ENCODE peak calls at places on chromosomes 2 and 18, in six cellular contexts. One of them, this sample, is unnamed.

GRCh38 chr2:15159751-15160177 is 401.4 kb downstream of the NBAS start:
- DNase-seq in effector memory CD4-positive, alpha-beta T cell: no peak
- DNase-seq in thyroid gland: no peak
- DNase-seq in dorsolateral prefrontal cortex: peak
- DNase-seq in MM.1S: peak
- DNase-seq in mammary epithelial cell: peak
- DNase-seq in this sample: no peak

GRCh38 chr2:46202987-46203386 is 94.2 kb upstream of the EPAS1 start:
- DNase-seq in dorsolateral prefrontal cortex: no peak
- DNase-seq in effector memory CD4-positive, alpha-beta T cell: no peak
- DNase-seq in mammary epithelial cell: no peak
- DNase-seq in MM.1S: no peak
- DNase-seq in thyroid gland: no peak
- DNase-seq in this sample: no peak

GRCh38 chr2:116319935-116320334 is 1494.6 kb upstream of the DDX18 start:
- DNase-seq in mammary epithelial cell: no peak
- DNase-seq in effector memory CD4-positive, alpha-beta T cell: no peak
- DNase-seq in MM.1S: no peak
- DNase-seq in dorsolateral prefrontal cortex: no peak
- DNase-seq in thyroid gland: no peak
- DNase-seq in this sample: no peak

GRCh38 chr2:238336151-238336550 is 15.8 kb downstream of the TRAF3IP1 start:
- DNase-seq in dorsolateral prefrontal cortex: no peak
- DNase-seq in MM.1S: no peak
- DNase-seq in thyroid gland: peak
- DNase-seq in mammary epithelial cell: no peak
- DNase-seq in effector memory CD4-positive, alpha-beta T cell: no peak
- DNase-seq in this sample: no peak

GRCh38 chr2:229270551-229271410 is at the start of gene PID1:
- DNase-seq in effector memory CD4-positive, alpha-beta T cell: no peak
- DNase-seq in MM.1S: peak
- DNase-seq in mammary epithelial cell: peak
- DNase-seq in dorsolateral prefrontal cortex: no peak
- DNase-seq in thyroid gland: peak
- DNase-seq in this sample: no peak

GRCh38 chr2:120470041-120470716 is 124.2 kb downstream of the INHBB start:
- DNase-seq in thyroid gland: peak
- DNase-seq in dorsolateral prefrontal cortex: no peak
- DNase-seq in MM.1S: no peak
- DNase-seq in effector memory CD4-positive, alpha-beta T cell: no peak
- DNase-seq in mammary epithelial cell: peak
- DNase-seq in this sample: peak

GRCh38 chr2:3754280-3754679 is 50.9 kb downstream of the DCDC2C start:
- DNase-seq in thyroid gland: no peak
- DNase-seq in mammary epithelial cell: no peak
- DNase-seq in dorsolateral prefrontal cortex: no peak
- DNase-seq in MM.1S: no peak
- DNase-seq in effector memory CD4-positive, alpha-beta T cell: no peak
- DNase-seq in this sample: no peak

GRCh38 chr2:237614151-237614720 is 13.2 kb upstream of the LRRFIP1 start:
- DNase-seq in dorsolateral prefrontal cortex: no peak
- DNase-seq in effector memory CD4-positive, alpha-beta T cell: no peak
- DNase-seq in mammary epithelial cell: no peak
- DNase-seq in thyroid gland: peak
- DNase-seq in MM.1S: no peak
- DNase-seq in this sample: no peak

GRCh38 chr2:45069711-45070664 is 60.7 kb upstream of the SIX2 start:
- DNase-seq in effector memory CD4-positive, alpha-beta T cell: no peak
- DNase-seq in mammary epithelial cell: no peak
- DNase-seq in dorsolateral prefrontal cortex: no peak
- DNase-seq in thyroid gland: no peak
- DNase-seq in MM.1S: no peak
- DNase-seq in this sample: no peak

GRCh38 chr2:62334440-62335058 is 138.6 kb downstream of the B3GNT2 start:
- DNase-seq in effector memory CD4-positive, alpha-beta T cell: no peak
- DNase-seq in dorsolateral prefrontal cortex: no peak
- DNase-seq in thyroid gland: no peak
- DNase-seq in MM.1S: no peak
- DNase-seq in mammary epithelial cell: no peak
- DNase-seq in this sample: no peak

GRCh38 chr2:163877316-163877715 is 141.5 kb upstream of the FIGN start:
- DNase-seq in thyroid gland: no peak
- DNase-seq in effector memory CD4-positive, alpha-beta T cell: no peak
- DNase-seq in mammary epithelial cell: no peak
- DNase-seq in dorsolateral prefrontal cortex: no peak
- DNase-seq in MM.1S: no peak
- DNase-seq in this sample: no peak

GRCh38 chr2:240246173-240246820 is 105.8 kb upstream of the OTOS start:
- DNase-seq in MM.1S: no peak
- DNase-seq in mammary epithelial cell: no peak
- DNase-seq in thyroid gland: no peak
- DNase-seq in effector memory CD4-positive, alpha-beta T cell: no peak
- DNase-seq in dorsolateral prefrontal cortex: no peak
- DNase-seq in this sample: no peak

GRCh38 chr2:152055366-152056108 is 43.3 kb downstream of the CACNB4 start:
- DNase-seq in dorsolateral prefrontal cortex: no peak
- DNase-seq in thyroid gland: no peak
- DNase-seq in effector memory CD4-positive, alpha-beta T cell: no peak
- DNase-seq in mammary epithelial cell: peak
- DNase-seq in MM.1S: no peak
- DNase-seq in this sample: peak

GRCh38 chr18:24054130-24054529 is 39.6 kb downstream of the TTC39C start:
- DNase-seq in effector memory CD4-positive, alpha-beta T cell: peak
- DNase-seq in MM.1S: no peak
- DNase-seq in mammary epithelial cell: peak
- DNase-seq in thyroid gland: no peak
- DNase-seq in dorsolateral prefrontal cortex: peak
- DNase-seq in this sample: peak

GRCh38 chr2:37874470-37874869 is 50.6 kb upstream of the RMDN2 start:
- DNase-seq in dorsolateral prefrontal cortex: no peak
- DNase-seq in mammary epithelial cell: no peak
- DNase-seq in MM.1S: no peak
- DNase-seq in thyroid gland: no peak
- DNase-seq in effector memory CD4-positive, alpha-beta T cell: no peak
- DNase-seq in this sample: no peak

GRCh38 chr2:107266555-107266954 is 380.6 kb upstream of the ST6GAL2 start:
- DNase-seq in dorsolateral prefrontal cortex: no peak
- DNase-seq in mammary epithelial cell: no peak
- DNase-seq in thyroid gland: no peak
- DNase-seq in MM.1S: no peak
- DNase-seq in effector memory CD4-positive, alpha-beta T cell: no peak
- DNase-seq in this sample: no peak

GRCh38 chr2:60530660-60531276 is 22.7 kb downstream of the BCL11A start:
- DNase-seq in effector memory CD4-positive, alpha-beta T cell: no peak
- DNase-seq in thyroid gland: peak
- DNase-seq in MM.1S: no peak
- DNase-seq in mammary epithelial cell: peak
- DNase-seq in dorsolateral prefrontal cortex: no peak
- DNase-seq in this sample: no peak

GRCh38 chr2:185473838-185474237 is 264.8 kb upstream of the FSIP2 start:
- DNase-seq in dorsolateral prefrontal cortex: no peak
- DNase-seq in thyroid gland: no peak
- DNase-seq in MM.1S: no peak
- DNase-seq in mammary epithelial cell: no peak
- DNase-seq in effector memory CD4-positive, alpha-beta T cell: no peak
- DNase-seq in this sample: no peak

GRCh38 chr2:74003494-74004211 is 18.9 kb downstream of the TET3 start:
- DNase-seq in effector memory CD4-positive, alpha-beta T cell: no peak
- DNase-seq in mammary epithelial cell: peak
- DNase-seq in MM.1S: no peak
- DNase-seq in dorsolateral prefrontal cortex: peak
- DNase-seq in thyroid gland: no peak
- DNase-seq in this sample: no peak

GRCh38 chr2:72848436-72848835 is 22.6 kb upstream of the EXOC6B start:
- DNase-seq in MM.1S: no peak
- DNase-seq in dorsolateral prefrontal cortex: no peak
- DNase-seq in mammary epithelial cell: no peak
- DNase-seq in effector memory CD4-positive, alpha-beta T cell: no peak
- DNase-seq in thyroid gland: no peak
- DNase-seq in this sample: no peak

GRCh38 chr2:75431757-75432156 is 129.0 kb downstream of the EVA1A start:
- DNase-seq in thyroid gland: no peak
- DNase-seq in MM.1S: no peak
- DNase-seq in dorsolateral prefrontal cortex: no peak
- DNase-seq in mammary epithelial cell: no peak
- DNase-seq in effector memory CD4-positive, alpha-beta T cell: no peak
- DNase-seq in this sample: no peak

GRCh38 chr18:50374753-50375391 is at the start of gene SKA1:
- DNase-seq in thyroid gland: peak
- DNase-seq in dorsolateral prefrontal cortex: peak
- DNase-seq in mammary epithelial cell: peak
- DNase-seq in MM.1S: peak
- DNase-seq in effector memory CD4-positive, alpha-beta T cell: peak
- DNase-seq in this sample: peak
- H3K27ac ChIP-seq in thyroid gland: peak
- H3K27ac ChIP-seq in dorsolateral prefrontal cortex: peak
- H3K27ac ChIP-seq in mammary epithelial cell: peak
- H3K27ac ChIP-seq in MM.1S: peak
- H3K27ac ChIP-seq in effector memory CD4-positive, alpha-beta T cell: peak
- H3K27ac ChIP-seq in this sample: peak

GRCh38 chr2:23947350-23947749 is 7.1 kb downstream of the UBXN2A start:
- DNase-seq in MM.1S: no peak
- DNase-seq in effector memory CD4-positive, alpha-beta T cell: no peak
- DNase-seq in dorsolateral prefrontal cortex: no peak
- DNase-seq in thyroid gland: no peak
- DNase-seq in mammary epithelial cell: no peak
- DNase-seq in this sample: no peak

GRCh38 chr2:23941644-23942043 is 1.4 kb downstream of the UBXN2A start:
- DNase-seq in thyroid gland: no peak
- DNase-seq in MM.1S: no peak
- DNase-seq in dorsolateral prefrontal cortex: no peak
- DNase-seq in effector memory CD4-positive, alpha-beta T cell: no peak
- DNase-seq in mammary epithelial cell: no peak
- DNase-seq in this sample: no peak

GRCh38 chr2:23943666-23944065 is 3.4 kb downstream of the UBXN2A start:
- DNase-seq in thyroid gland: no peak
- DNase-seq in effector memory CD4-positive, alpha-beta T cell: no peak
- DNase-seq in MM.1S: no peak
- DNase-seq in mammary epithelial cell: no peak
- DNase-seq in dorsolateral prefrontal cortex: no peak
- DNase-seq in this sample: no peak

GRCh38 chr2:23940976-23941605 is 828 bp downstream of the UBXN2A start:
- DNase-seq in thyroid gland: no peak
- DNase-seq in MM.1S: no peak
- DNase-seq in mammary epithelial cell: peak
- DNase-seq in dorsolateral prefrontal cortex: no peak
- DNase-seq in effector memory CD4-positive, alpha-beta T cell: no peak
- DNase-seq in this sample: no peak

GRCh38 chr2:23944527-23944926 is 4.3 kb downstream of the UBXN2A start:
- DNase-seq in MM.1S: no peak
- DNase-seq in effector memory CD4-positive, alpha-beta T cell: no peak
- DNase-seq in dorsolateral prefrontal cortex: no peak
- DNase-seq in thyroid gland: no peak
- DNase-seq in mammary epithelial cell: peak
- DNase-seq in this sample: no peak
- H3K27ac ChIP-seq in MM.1S: no peak
- H3K27ac ChIP-seq in effector memory CD4-positive, alpha-beta T cell: no peak
- H3K27ac ChIP-seq in dorsolateral prefrontal cortex: peak
- H3K27ac ChIP-seq in thyroid gland: no peak
- H3K27ac ChIP-seq in mammary epithelial cell: no peak
- H3K27ac ChIP-seq in this sample: no peak

GRCh38 chr2:231364961-231365810 is 30.3 kb upstream of the B3GNT7 start:
- DNase-seq in MM.1S: no peak
- DNase-seq in mammary epithelial cell: peak
- DNase-seq in effector memory CD4-positive, alpha-beta T cell: no peak
- DNase-seq in thyroid gland: peak
- DNase-seq in dorsolateral prefrontal cortex: peak
- DNase-seq in this sample: peak
- H3K27ac ChIP-seq in MM.1S: no peak
- H3K27ac ChIP-seq in mammary epithelial cell: peak
- H3K27ac ChIP-seq in effector memory CD4-positive, alpha-beta T cell: no peak
- H3K27ac ChIP-seq in thyroid gland: no peak
- H3K27ac ChIP-seq in dorsolateral prefrontal cortex: peak
- H3K27ac ChIP-seq in this sample: peak

DNA sequence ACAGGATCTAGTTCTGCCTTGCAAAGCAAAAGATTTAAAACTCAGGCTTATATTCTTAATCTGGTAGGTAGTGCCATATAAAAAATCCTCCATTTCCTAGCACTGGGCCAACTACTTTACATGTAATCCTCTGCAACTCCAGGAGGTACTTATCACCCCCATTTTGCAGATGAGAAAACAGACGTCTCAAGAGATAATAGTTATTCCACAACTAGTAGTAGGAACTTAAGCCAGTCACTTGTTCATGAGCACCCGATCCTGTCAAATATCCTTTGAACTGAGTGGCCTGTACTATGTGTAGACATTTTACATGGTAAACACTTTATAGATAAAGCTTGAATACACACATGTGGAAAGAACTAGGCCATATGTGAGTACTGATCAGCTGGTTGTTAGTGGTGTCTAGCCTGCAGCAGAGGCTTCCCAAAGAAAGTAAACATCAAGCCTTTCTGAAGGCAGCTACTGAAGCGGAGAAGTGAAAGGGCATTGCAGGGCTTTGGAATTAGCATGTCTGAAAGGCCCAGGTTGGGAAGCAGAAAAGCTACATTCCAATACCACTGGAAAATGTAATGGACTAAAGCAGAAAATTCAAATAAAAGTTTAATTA is 48.0 kb downstream of the NAB1 start:
- DNase-seq in MM.1S: no peak
- DNase-seq in dorsolateral prefrontal cortex: no peak
- DNase-seq in mammary epithelial cell: no peak
- DNase-seq in thyroid gland: peak
- DNase-seq in effector memory CD4-positive, alpha-beta T cell: no peak
- DNase-seq in this sample: no peak
- H3K27ac ChIP-seq in MM.1S: no peak
- H3K27ac ChIP-seq in dorsolateral prefrontal cortex: no peak
- H3K27ac ChIP-seq in mammary epithelial cell: no peak
- H3K27ac ChIP-seq in thyroid gland: no peak
- H3K27ac ChIP-seq in effector memory CD4-positive, alpha-beta T cell: no peak
- H3K27ac ChIP-seq in this sample: no peak

GRCh38 chr2:224922142-224922727 is 120.0 kb downstream of the DOCK10 start:
- DNase-seq in effector memory CD4-positive, alpha-beta T cell: no peak
- DNase-seq in MM.1S: peak
- DNase-seq in thyroid gland: no peak
- DNase-seq in mammary epithelial cell: no peak
- DNase-seq in dorsolateral prefrontal cortex: no peak
- DNase-seq in this sample: no peak

GRCh38 chr2:224925822-224926124 is 116.5 kb downstream of the DOCK10 start:
- DNase-seq in thyroid gland: no peak
- DNase-seq in MM.1S: no peak
- DNase-seq in mammary epithelial cell: peak
- DNase-seq in dorsolateral prefrontal cortex: no peak
- DNase-seq in effector memory CD4-positive, alpha-beta T cell: no peak
- DNase-seq in this sample: no peak

GRCh38 chr2:224927671-224928173 is 114.5 kb downstream of the DOCK10 start:
- DNase-seq in dorsolateral prefrontal cortex: no peak
- DNase-seq in effector memory CD4-positive, alpha-beta T cell: peak
- DNase-seq in MM.1S: no peak
- DNase-seq in mammary epithelial cell: no peak
- DNase-seq in thyroid gland: peak
- DNase-seq in this sample: no peak

GRCh38 chr2:224927011-224927410 is 115.3 kb downstream of the DOCK10 start:
- DNase-seq in dorsolateral prefrontal cortex: no peak
- DNase-seq in thyroid gland: no peak
- DNase-seq in MM.1S: no peak
- DNase-seq in effector memory CD4-positive, alpha-beta T cell: no peak
- DNase-seq in mammary epithelial cell: no peak
- DNase-seq in this sample: no peak

GRCh38 chr2:224925066-224925821 is 117.0 kb downstream of the DOCK10 start:
- DNase-seq in thyroid gland: no peak
- DNase-seq in mammary epithelial cell: no peak
- DNase-seq in MM.1S: no peak
- DNase-seq in effector memory CD4-positive, alpha-beta T cell: no peak
- DNase-seq in dorsolateral prefrontal cortex: no peak
- DNase-seq in this sample: no peak
- H3K27ac ChIP-seq in thyroid gland: no peak
- H3K27ac ChIP-seq in mammary epithelial cell: no peak
- H3K27ac ChIP-seq in MM.1S: no peak
- H3K27ac ChIP-seq in effector memory CD4-positive, alpha-beta T cell: peak
- H3K27ac ChIP-seq in dorsolateral prefrontal cortex: no peak
- H3K27ac ChIP-seq in this sample: peak

GRCh38 chr2:96753661-96754282 is 6.9 kb upstream of the CNNM4 start:
- DNase-seq in mammary epithelial cell: no peak
- DNase-seq in dorsolateral prefrontal cortex: no peak
- DNase-seq in MM.1S: no peak
- DNase-seq in effector memory CD4-positive, alpha-beta T cell: no peak
- DNase-seq in thyroid gland: no peak
- DNase-seq in this sample: no peak
- H3K27ac ChIP-seq in mammary epithelial cell: no peak
- H3K27ac ChIP-seq in dorsolateral prefrontal cortex: no peak
- H3K27ac ChIP-seq in MM.1S: no peak
- H3K27ac ChIP-seq in effector memory CD4-positive, alpha-beta T cell: no peak
- H3K27ac ChIP-seq in thyroid gland: no peak
- H3K27ac ChIP-seq in this sample: no peak